ENCODE peak calls at places on chromosomes 16 and 17, in four cellular contexts. V, H, W and T are unnamed samples.

GRCh38 chr17:68613739-68614298 is 12.7 kb upstream of the FAM20A start:
- DNase-seq in V (peak), H (no peak), W (no peak), T (no peak)

GRCh38 chr16:87201052-87201451 is 116.1 kb downstream of the C16orf95 start:
- DNase-seq in V (no peak), H (no peak), W (peak), T (peak)

GRCh38 chr17:81866440-81867122 is 4.6 kb downstream of the ARHGDIA start:
- DNase-seq in V (no peak), H (no peak), W (no peak), T (no peak)

GRCh38 chr16:78973041-78973440 is 627.5 kb downstream of the MAF start:
- DNase-seq in V (no peak), H (no peak), W (no peak), T (no peak)

GRCh38 chr17:80722656-80723055 is 178.0 kb downstream of the RPTOR start:
- DNase-seq in V (no peak), H (no peak), W (no peak), T (no peak)

GRCh38 chr16:11245988-11246387 is 10.0 kb downstream of the SOCS1 start:
- DNase-seq in V (no peak), H (no peak), W (no peak), T (no peak)

GRCh38 chr16:83310816-83311215 is 497.0 kb upstream of the HSBP1 start:
- DNase-seq in V (no peak), H (no peak), W (no peak), T (no peak)

GRCh38 chr16:67197704-67198103 is 1.2 kb upstream of the ELMO3 start:
- DNase-seq in V (no peak), H (no peak), W (no peak), T (no peak)

GRCh38 chr17:1368588-1368987 is 31.4 kb downstream of the YWHAE start:
- DNase-seq in V (no peak), H (no peak), W (no peak), T (no peak)

GRCh38 chr17:56908061-56908542 is 5.7 kb downstream of the TRIM25 start:
- DNase-seq in V (no peak), H (no peak), W (no peak), T (no peak)

GRCh38 chr16:55568151-55568693 is 1.7 kb downstream of the CAPNS2 start:
- DNase-seq in V (no peak), H (no peak), W (no peak), T (no peak)

GRCh38 chr16:66454751-66455150 is 27.7 kb downstream of the BEAN1 start:
- DNase-seq in V (no peak), H (no peak), W (no peak), T (no peak)

GRCh38 chr16:82368041-82368440 is 198.0 kb upstream of the MPHOSPH6 start:
- DNase-seq in V (no peak), H (no peak), W (peak), T (no peak)

GRCh38 chr16:85750021-85750826 is 672 bp downstream of the C16orf74 start:
- DNase-seq in V (no peak), H (no peak), W (no peak), T (no peak)

GRCh38 chr16:30876867-30877266 is 17.0 kb downstream of the BCL7C start:
- DNase-seq in V (no peak), H (no peak), W (no peak), T (no peak)